ENCODE peak calls at places on chromosome 21, in five cellular contexts. One of them, this sample, is unnamed.

GRCh38 chr21:25637846-25638245 is 1.2 kb upstream of the JAM2 start:
- DNase-seq in stimulated activated naive CD8-positive, alpha-beta T cell treated with anti-CD3 and anti-CD28 coated beads, Interleukin-15, Interleukin-2, amounts not matched to agents 100 U/mL and 50 U/mL, for 24 hours: no peak
- DNase-seq in myocyte: peak; percentile 25
- DNase-seq in HFF-Myc: no peak
- DNase-seq in iris pigment epithelial cell: no peak
- DNase-seq in this sample: no peak

GRCh38 chr21:30227633-30228404 is 11.9 kb upstream of the CLDN8 start:
- DNase-seq in HFF-Myc: peak; percentile 83
- DNase-seq in iris pigment epithelial cell: peak; percentile 99
- DNase-seq in stimulated activated naive CD8-positive, alpha-beta T cell treated with anti-CD3 and anti-CD28 coated beads, Interleukin-15, Interleukin-2, amounts not matched to agents 100 U/mL and 50 U/mL, for 24 hours: no peak
- DNase-seq in myocyte: peak; percentile 2
- DNase-seq in this sample: no peak

GRCh38 chr21:25862112-25862511 is 127.3 kb downstream of the GABPA start:
- DNase-seq in HFF-Myc: no peak
- DNase-seq in stimulated activated naive CD8-positive, alpha-beta T cell treated with anti-CD3 and anti-CD28 coated beads, Interleukin-15, Interleukin-2, amounts not matched to agents 100 U/mL and 50 U/mL, for 24 hours: no peak
- DNase-seq in myocyte: no peak
- DNase-seq in iris pigment epithelial cell: no peak
- DNase-seq in this sample: no peak

GRCh38 chr21:26011292-26011940 is 159.2 kb downstream of the APP start:
- DNase-seq in stimulated activated naive CD8-positive, alpha-beta T cell treated with anti-CD3 and anti-CD28 coated beads, Interleukin-15, Interleukin-2, amounts not matched to agents 100 U/mL and 50 U/mL, for 24 hours: no peak
- DNase-seq in HFF-Myc: no peak
- DNase-seq in iris pigment epithelial cell: no peak
- DNase-seq in myocyte: no peak
- DNase-seq in this sample: no peak

GRCh38 chr21:28805885-28806284 is 186.8 kb downstream of the LTN1 start:
- DNase-seq in HFF-Myc: peak; percentile 46
- DNase-seq in myocyte: peak; percentile 66
- DNase-seq in stimulated activated naive CD8-positive, alpha-beta T cell treated with anti-CD3 and anti-CD28 coated beads, Interleukin-15, Interleukin-2, amounts not matched to agents 100 U/mL and 50 U/mL, for 24 hours: no peak
- DNase-seq in iris pigment epithelial cell: peak; percentile 71
- DNase-seq in this sample: no peak

GRCh38 chr21:23045955-23046354 is 2047.7 kb downstream of the NCAM2 start:
- DNase-seq in myocyte: no peak
- DNase-seq in stimulated activated naive CD8-positive, alpha-beta T cell treated with anti-CD3 and anti-CD28 coated beads, Interleukin-15, Interleukin-2, amounts not matched to agents 100 U/mL and 50 U/mL, for 24 hours: no peak
- DNase-seq in iris pigment epithelial cell: no peak
- DNase-seq in HFF-Myc: no peak
- DNase-seq in this sample: no peak

GRCh38 chr21:43600642-43601397 is 58.5 kb downstream of the HSF2BP start:
- DNase-seq in iris pigment epithelial cell: peak; percentile 97
- DNase-seq in stimulated activated naive CD8-positive, alpha-beta T cell treated with anti-CD3 and anti-CD28 coated beads, Interleukin-15, Interleukin-2, amounts not matched to agents 100 U/mL and 50 U/mL, for 24 hours: no peak
- DNase-seq in myocyte: peak; percentile 81
- DNase-seq in HFF-Myc: no peak
- DNase-seq in this sample: no peak

GRCh38 chr21:45889961-45890360 is 91.6 kb upstream of the COL6A1 start:
- DNase-seq in iris pigment epithelial cell: no peak
- DNase-seq in HFF-Myc: no peak
- DNase-seq in myocyte: peak; percentile 92
- DNase-seq in stimulated activated naive CD8-positive, alpha-beta T cell treated with anti-CD3 and anti-CD28 coated beads, Interleukin-15, Interleukin-2, amounts not matched to agents 100 U/mL and 50 U/mL, for 24 hours: no peak
- DNase-seq in this sample: no peak

This sample was measured in Peyer's patch.